ENCODE peak calls at places on chromosomes 4 and X, in seven cellular contexts. B, Y, P, K, U, N and A are unnamed samples.

GRCh38 chrX:72201836-72202536 is 20.4 kb downstream of the PIN4 start:
- DNase-seq in U (peak; percentile 77), K (no peak), Y (peak; percentile 76), P (no peak), N (no peak), B (peak; percentile 84), A (peak; percentile 2)

GRCh38 chr4:110617095-110617494 is 5.8 kb downstream of the PITX2 start:
- DNase-seq in P (no peak), U (no peak), N (no peak), Y (no peak), K (no peak), B (no peak), A (no peak)

GRCh38 chr4:142818009-142818408 is 28.1 kb downstream of the INPP4B start:
- DNase-seq in B (peak; percentile 47), P (peak; percentile 57), U (peak; percentile 29), K (no peak), Y (peak; percentile 40), N (no peak), A (no peak)

GRCh38 chr4:5858020-5858769 is 34.7 kb downstream of the CRMP1 start:
- DNase-seq in P (no peak), B (no peak), N (peak; percentile 84), U (no peak), K (no peak), Y (no peak), A (no peak)

GRCh38 chr4:8212606-8213005 is 13.5 kb downstream of the SH3TC1 start:
- DNase-seq in B (no peak), N (no peak), U (no peak), P (no peak), K (no peak), Y (no peak), A (no peak)

GRCh38 chr4:2259036-2259540 is 2.8 kb downstream of the MXD4 start:
- DNase-seq in U (no peak), N (no peak), Y (no peak), P (no peak), B (no peak), K (no peak), A (no peak)

GRCh38 chrX:10021461-10022272 is 54.5 kb downstream of the CLDN34 start:
- DNase-seq in U (peak; percentile 36), P (no peak), K (no peak), Y (no peak), B (peak; percentile 46), N (no peak), A (no peak)

GRCh38 chrX:32871636-32872035 is 339.7 kb downstream of the DMD start:
- DNase-seq in P (no peak), B (no peak), N (no peak), K (no peak), U (no peak), Y (peak; percentile 38), A (no peak)

GRCh38 chr4:174422893-174423256 is 99.4 kb downstream of the HPGD start:
- DNase-seq in U (no peak), P (no peak), K (no peak), Y (no peak), B (no peak), N (no peak), A (no peak)

GRCh38 chr4:16027626-16028025 is 56.2 kb downstream of the PROM1 start:
- DNase-seq in K (no peak), P (no peak), N (no peak), U (peak; percentile 48), Y (peak; percentile 5), B (peak; percentile 35), A (no peak)

GRCh38 chr4:7979652-7979968 is 39.9 kb upstream of the AFAP1 start:
- DNase-seq in Y (no peak), N (no peak), U (no peak), P (no peak), B (no peak), K (no peak), A (no peak)

GRCh38 chr4:85717366-85717765 is 242.4 kb downstream of the ARHGAP24 start:
- DNase-seq in B (peak; percentile 45), Y (peak; percentile 11), P (no peak), U (no peak), N (no peak), K (no peak), A (no peak)

GRCh38 chr4:63717384-63717783 is 691.9 kb downstream of the TECRL start:
- DNase-seq in P (no peak), Y (no peak), N (peak; percentile 41), K (peak; percentile 3), B (peak; percentile 1), U (peak; percentile 82), A (peak; percentile 36)

GRCh38 chr4:147059064-147059731 is 113.5 kb upstream of the TTC29 start:
- DNase-seq in Y (no peak), N (no peak), B (no peak), U (no peak), K (no peak), P (no peak), A (no peak)

GRCh38 chr4:109171098-109171497 is 131.4 kb downstream of the COL25A1 start:
- DNase-seq in Y (no peak), N (no peak), B (peak; percentile 34), U (no peak), P (no peak), K (no peak), A (no peak)

GRCh38 chrX:149718757-149719156 is 6.9 kb downstream of the MAGEA11 start:
- DNase-seq in N (no peak), U (no peak), P (no peak), K (no peak), Y (no peak), B (no peak), A (no peak)

GRCh38 chr4:40933272-40934053 is 183.7 kb downstream of the NSUN7 start:
- DNase-seq in K (peak; percentile 20), P (no peak), N (no peak), Y (peak; percentile 64), U (no peak), B (no peak), A (no peak)

GRCh38 chr4:2059034-2059725 is at the start of gene NAT8L:
- DNase-seq in U (peak; percentile 11), Y (no peak), B (peak; percentile 47), N (peak; percentile 86), P (peak; percentile 21), K (peak; percentile 93), A (no peak)

GRCh38 chrX:143580266-143580665 is 55.6 kb downstream of the SLITRK4 start:
- DNase-seq in P (no peak), U (peak; percentile 47), Y (peak; percentile 10), K (no peak), B (no peak), N (no peak), A (no peak)

GRCh38 chrX:11427082-11428033 is 134.1 kb downstream of the AMELX start:
- DNase-seq in N (peak; percentile 55), K (peak; percentile 26), Y (peak; percentile 44), B (peak; percentile 46), P (no peak), U (peak; percentile 26), A (no peak)

GRCh38 chr4:3829211-3829953 is 63.2 kb downstream of the ADRA2C start:
- DNase-seq in K (no peak), N (no peak), Y (no peak), U (no peak), P (no peak), B (no peak), A (no peak)

GRCh38 chr4:183532823-183533222 is 28.0 kb downstream of the ING2 start:
- DNase-seq in B (no peak), N (no peak), U (peak; percentile 80), K (no peak), Y (peak; percentile 56), P (no peak), A (no peak)

GRCh38 chr4:106717094-106717493 is 319.0 kb downstream of the DKK2 start:
- DNase-seq in Y (no peak), P (no peak), U (no peak), B (peak; percentile 69), K (no peak), N (no peak), A (no peak)

GRCh38 chrX:152817082-152817744 is 13.3 kb downstream of the CETN2 start:
- DNase-seq in N (peak; percentile 38), Y (peak; percentile 50), U (peak; percentile 65), K (peak; percentile 43), P (no peak), B (peak; percentile 66), A (peak; percentile 37)

GRCh38 chr4:184255361-184255760 is 37.7 kb upstream of the ENPP6 start:
- DNase-seq in P (no peak), U (no peak), K (peak; percentile 24), B (no peak), Y (no peak), N (peak; percentile 21), A (no peak)

GRCh38 chr4:97367878-97368277 is 775.4 kb downstream of the STPG2 start:
- DNase-seq in B (peak; percentile 2), N (no peak), P (peak; percentile 83), K (no peak), Y (no peak), U (peak; percentile 82), A (peak; percentile 26)

GRCh38 chr4:186201535-186202230 is 10.3 kb downstream of the CYP4V2 start:
- DNase-seq in B (peak; percentile 54), U (peak; percentile 63), N (peak; percentile 54), P (peak; percentile 66), Y (peak; percentile 26), K (peak; percentile 60), A (no peak)
- H2AFZ ChIP-seq in B (no peak overlapping the region), U (peak overlapping the region; percentile 53), N (no peak overlapping the region), P (peak overlapping the region; percentile 74), Y (no peak overlapping the region), K (no peak overlapping the region), A (no peak overlapping the region)

DNA sequence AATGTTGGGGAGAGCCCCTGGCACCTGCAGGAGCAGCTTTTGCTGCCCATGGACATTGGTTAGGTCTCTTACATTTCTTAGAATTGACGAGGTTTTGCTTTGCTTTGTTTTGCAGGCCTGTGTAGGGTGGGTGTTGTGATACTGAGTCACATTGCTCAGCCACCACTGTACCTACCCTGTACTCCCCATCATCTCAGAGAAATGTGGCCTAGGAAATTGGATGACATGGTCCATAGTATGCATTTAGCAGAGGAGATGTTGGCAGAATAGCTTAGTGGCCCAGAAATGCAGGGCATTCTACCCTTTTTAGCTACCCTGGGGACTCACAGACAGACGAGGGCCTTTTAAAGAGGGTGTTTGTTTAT is 43.7 kb downstream of the IL21 start:
- DNase-seq in P (no peak), B (no peak), K (no peak), N (no peak), Y (no peak), U (no peak), A (no peak)
- H2AFZ ChIP-seq in P (peak overlapping the region; percentile 13), B (no peak overlapping the region), K (no peak overlapping the region), N (peak overlapping the region; percentile 37), Y (no peak overlapping the region), U (no peak overlapping the region), A (no peak overlapping the region)

DNA sequence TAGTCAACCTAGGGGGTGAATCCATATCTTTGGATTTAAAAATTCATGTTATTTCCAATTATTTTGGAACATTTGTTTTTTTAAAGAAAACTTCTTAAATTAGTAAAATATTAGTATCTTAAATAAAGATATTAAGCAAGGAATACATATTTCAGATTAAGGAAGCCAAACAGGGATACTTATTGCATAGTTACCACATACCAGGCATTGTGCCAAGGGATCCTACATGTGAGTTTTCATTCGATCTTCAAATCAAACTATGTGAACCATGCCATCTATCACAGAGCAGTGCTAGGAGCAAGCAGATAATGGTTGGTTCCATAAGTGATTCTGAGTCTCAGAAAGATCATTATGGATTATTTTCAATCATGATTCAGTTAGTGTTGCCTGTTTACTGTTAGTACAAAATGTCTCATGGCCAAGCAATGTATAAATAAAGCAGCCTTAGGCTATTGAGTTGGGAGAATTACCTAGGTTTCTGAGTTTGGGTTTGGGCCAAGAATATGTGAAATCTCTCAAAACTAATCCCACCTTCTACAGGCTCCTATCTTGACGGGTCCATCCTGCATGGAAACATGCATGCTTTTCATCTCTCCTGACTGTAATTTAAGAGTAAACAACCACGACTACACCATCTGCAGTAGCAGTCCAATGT is 176.7 kb downstream of the NPFFR2 start:
- DNase-seq in U (peak; percentile 68), B (peak; percentile 1), Y (no peak), N (no peak), P (no peak), K (no peak), A (peak; percentile 65)
- H2AFZ ChIP-seq in U (no peak overlapping the region), B (no peak overlapping the region), Y (no peak overlapping the region), N (no peak overlapping the region), P (no peak overlapping the region), K (no peak overlapping the region), A (no peak overlapping the region)

GRCh38 chrX:70169281-70169680 is 8.0 kb upstream of the DGAT2L6 start:
- DNase-seq in N (no peak), Y (no peak), P (no peak), K (no peak), U (peak; percentile 7), B (no peak), A (no peak)
- H2AFZ ChIP-seq in N (peak overlapping the region; percentile 14), Y (no peak overlapping the region), P (no peak overlapping the region), K (peak overlapping the region; percentile 76), U (peak overlapping the region; percentile 84), B (peak overlapping the region; percentile 89), A (no peak overlapping the region)